ENCODE peak calls at places on chromosomes 1 and 21, in eight cellular contexts. O is CD4-positive, alpha-beta memory T cell; W is neural progenitor cell; R is left ventricle myocardium inferior; Z is psoas muscle; S is lower lobe of right lung; T is left lung; U is fibroblast of lung. A is an unnamed sample.

GRCh38 chr1:184648160-184648855 is 106.3 kb downstream of the EDEM3 start:
- DNase-seq in Z (no peak), T (no peak), S (no peak), O (no peak), W (no peak), R (no peak), U (no peak), A (no peak)

GRCh38 chr21:43988506-43989230 is 23.4 kb upstream of the TRAPPC10 start:
- DNase-seq in U (no peak), T (no peak), S (no peak), O (no peak), Z (peak), W (no peak), R (no peak), A (no peak)

GRCh38 chr1:63921357-63921756 is 147.5 kb downstream of the ROR1 start:
- DNase-seq in Z (no peak), O (no peak), T (no peak), W (no peak), S (peak), R (no peak), U (no peak), A (no peak)

GRCh38 chr21:32256873-32257620 is 21.8 kb downstream of the MIS18A start:
- DNase-seq in S (no peak), Z (peak), O (no peak), R (peak), W (no peak), T (peak), U (peak), A (peak)

GRCh38 chr21:28687571-28687970 is 305.1 kb downstream of the LTN1 start:
- DNase-seq in R (no peak), Z (no peak), U (no peak), O (no peak), T (no peak), S (no peak), W (no peak), A (no peak)

GRCh38 chr1:196462101-196462500 is 146.1 kb downstream of the KCNT2 start:
- DNase-seq in R (no peak), U (peak), Z (no peak), O (no peak), W (no peak), T (no peak), S (no peak), A (no peak)

GRCh38 chr21:28781602-28782274 is 210.9 kb downstream of the LTN1 start:
- DNase-seq in R (no peak), W (peak), U (peak), Z (no peak), S (no peak), O (no peak), T (no peak), A (no peak)

GRCh38 chr1:12447849-12448312 is 170.1 kb downstream of the DHRS3 start:
- DNase-seq in Z (no peak), O (no peak), R (no peak), U (peak), S (no peak), T (no peak), W (no peak), A (no peak)

GRCh38 chr1:39628807-39629347 is 10.6 kb downstream of the HEYL start:
- DNase-seq in T (no peak), U (no peak), R (no peak), Z (no peak), S (no peak), O (no peak), W (no peak), A (no peak)

GRCh38 chr1:221772107-221772506 is 30.2 kb upstream of the DUSP10 start:
- DNase-seq in W (no peak), R (no peak), S (no peak), O (no peak), T (no peak), Z (no peak), U (peak), A (no peak)

GRCh38 chr1:206581571-206581981 is 30.7 kb downstream of the EIF2D start:
- DNase-seq in R (peak), W (no peak), T (peak), Z (no peak), S (peak), O (peak), U (no peak), A (peak)

GRCh38 chr1:97245682-97246081 is 524.1 kb downstream of the PTBP2 start:
- DNase-seq in O (no peak), S (no peak), R (no peak), U (peak), Z (no peak), W (no peak), T (no peak), A (no peak)

GRCh38 chr1:177209357-177209756 is 38.6 kb downstream of the BRINP2 start:
- DNase-seq in U (peak), S (peak), W (peak), R (peak), Z (peak), T (peak), O (no peak), A (peak)

GRCh38 chr21:42306366-42307035 is 8.7 kb downstream of the TFF3 start:
- DNase-seq in T (no peak), U (no peak), O (no peak), S (no peak), R (no peak), W (no peak), Z (no peak), A (no peak)

GRCh38 chr1:243254233-243254926 is 701 bp downstream of the CEP170 start:
- DNase-seq in S (peak), R (peak), T (peak), W (peak), U (peak), O (peak), Z (peak), A (peak)

GRCh38 chr1:203128691-203129500 is 1.4 kb downstream of the ADORA1 start:
- DNase-seq in W (no peak), O (no peak), U (no peak), Z (no peak), T (no peak), R (no peak), S (no peak), A (peak)

GRCh38 chr1:1836119-1836518 is 54.8 kb downstream of the GNB1 start:
- DNase-seq in Z (no peak), U (no peak), S (no peak), R (no peak), T (no peak), O (no peak), W (no peak), A (no peak)

GRCh38 chr1:1841575-1841991 is 49.3 kb downstream of the GNB1 start:
- DNase-seq in W (no peak), R (no peak), O (no peak), T (no peak), S (no peak), U (peak), Z (no peak), A (no peak)

GRCh38 chr1:1842360-1843146 is 48.3 kb downstream of the GNB1 start:
- DNase-seq in Z (no peak), S (no peak), R (no peak), T (no peak), W (no peak), U (no peak), O (no peak), A (no peak)

GRCh38 chr1:1835546-1835945 is 55.3 kb downstream of the GNB1 start:
- DNase-seq in U (no peak), T (no peak), S (no peak), R (no peak), Z (no peak), O (no peak), W (no peak), A (no peak)

DNA sequence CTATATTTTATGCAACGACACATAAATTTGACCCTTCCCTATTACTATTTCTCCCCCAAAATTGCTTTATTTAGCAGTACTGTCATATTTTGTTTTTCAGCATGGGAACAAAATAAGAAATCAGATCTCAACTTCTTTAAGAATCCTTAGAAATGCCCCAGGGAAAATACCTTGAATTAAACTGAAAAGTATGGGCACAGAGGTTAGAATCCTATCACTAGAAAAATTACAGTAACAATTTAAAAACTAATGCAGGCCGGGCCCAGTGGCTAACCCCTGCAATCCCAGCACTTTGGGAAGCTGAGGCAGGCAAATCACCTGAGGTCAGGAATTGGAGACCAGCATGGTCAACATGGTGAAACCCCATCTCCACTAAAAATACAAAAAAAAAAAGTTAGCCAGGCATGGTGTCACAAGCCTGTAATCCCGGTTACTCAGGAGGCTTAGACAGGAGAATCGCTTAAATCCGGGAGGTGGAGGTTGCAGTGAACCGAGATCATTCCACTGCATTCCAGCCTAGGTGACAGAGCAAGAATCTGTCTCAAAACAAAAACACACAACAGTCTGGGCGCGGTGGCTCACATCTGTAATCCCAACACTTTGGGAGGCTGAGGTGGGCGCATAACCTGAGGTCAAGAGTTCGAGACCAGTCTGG is 51.4 kb downstream of the GNB1 start:
- DNase-seq in S (no peak), T (no peak), W (no peak), R (no peak), O (no peak), U (no peak), Z (no peak), A (no peak)
- H3K27ac ChIP-seq in S (no peak), T (no peak), W (no peak), R (no peak), O (no peak), U (no peak), Z (no peak), A (no peak)

DNA sequence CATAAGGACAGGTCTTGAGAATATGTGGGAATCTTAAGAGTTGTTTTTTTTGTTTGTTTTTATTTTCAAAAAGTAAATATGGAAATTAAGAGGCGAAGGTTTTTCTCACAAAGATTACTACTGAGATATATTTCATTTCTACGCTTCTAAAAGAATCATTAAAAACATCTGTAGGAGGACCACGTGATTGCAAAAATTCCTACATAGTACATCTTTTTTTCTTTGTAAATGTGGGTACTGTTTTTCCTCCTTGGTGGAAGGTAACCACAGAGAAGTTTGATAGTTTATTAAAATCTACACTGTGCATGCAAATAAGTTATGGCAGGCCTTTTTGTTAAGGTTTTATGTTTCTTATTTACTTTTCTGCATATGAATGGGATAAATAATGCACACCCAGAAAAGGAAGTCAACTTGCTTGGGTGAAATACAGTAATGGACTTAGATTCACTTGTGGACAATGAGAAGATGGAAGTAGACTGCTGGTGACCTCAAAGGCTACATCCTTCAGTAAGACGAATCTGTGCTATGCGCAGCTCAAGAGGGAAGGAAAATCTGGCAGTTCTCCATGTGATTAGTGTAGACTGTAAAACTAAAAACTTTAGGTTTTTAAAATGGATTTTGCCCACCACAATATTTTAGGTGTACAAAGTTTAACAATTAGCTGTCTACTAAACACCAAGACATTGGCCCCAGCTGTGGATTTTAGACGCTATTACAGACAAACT is 2.0 kb downstream of the AK5 start:
- DNase-seq in U (no peak), R (no peak), O (no peak), S (no peak), W (no peak), Z (no peak), T (no peak), A (no peak)
- H3K4me3 ChIP-seq in U (peak), R (no peak), O (no peak), S (no peak), W (peak), Z (no peak), T (no peak), A (no peak)

DNA sequence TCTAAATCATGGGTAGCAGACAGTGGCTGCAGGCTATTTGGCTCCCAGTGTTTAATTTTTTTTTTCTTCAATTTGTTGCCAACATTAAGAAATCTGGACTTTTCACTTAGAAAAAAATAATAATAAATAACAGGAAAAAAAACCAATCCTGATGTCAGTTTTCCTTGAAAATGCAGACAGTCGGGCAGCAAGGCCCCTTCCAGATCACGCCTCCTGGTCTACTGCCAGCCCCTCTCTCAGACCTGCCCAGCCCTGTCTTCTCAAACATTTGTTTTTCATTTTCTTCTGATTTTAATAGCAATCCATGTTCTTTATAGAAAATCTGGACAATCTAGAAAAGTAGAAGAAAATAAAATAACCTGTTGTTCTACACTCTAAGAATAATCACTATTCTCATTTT is 15.5 kb downstream of the IFNGR2 start:
- DNase-seq in Z (peak), O (no peak), U (peak), W (no peak), T (no peak), R (peak), S (no peak), A (peak)
- H3K27ac ChIP-seq in Z (no peak), O (no peak), U (no peak), W (no peak), T (no peak), R (peak), S (peak), A (no peak)

GRCh38 chr1:167723707-167724323 is 2.0 kb downstream of the MPZL1 start:
- DNase-seq in W (no peak), U (no peak), S (no peak), R (no peak), Z (no peak), T (no peak), O (no peak), A (no peak)
- H3K4me3 ChIP-seq in W (peak), U (peak), S (peak), R (peak), Z (peak), T (peak), O (no peak), A (peak)

GRCh38 chr21:25931791-25932190 is 197.0 kb downstream of the GABPA start:
- DNase-seq in U (no peak), Z (no peak), T (no peak), R (no peak), W (no peak), O (no peak), S (no peak), A (no peak)
- H3K27ac ChIP-seq in U (no peak), Z (peak), T (no peak), R (peak), W (peak), O (no peak), S (no peak), A (no peak)

DNA sequence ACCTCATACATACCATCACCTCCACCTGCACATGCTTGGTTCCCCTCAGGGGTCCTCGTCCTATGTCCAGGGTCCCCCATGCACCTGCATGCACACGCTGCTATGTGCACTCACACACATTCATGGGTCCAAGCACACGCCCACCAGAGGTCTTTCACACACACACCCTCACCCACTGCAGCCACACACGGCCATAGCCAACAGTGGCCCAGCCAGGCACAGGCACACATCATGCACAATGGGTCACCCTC is 1.2 kb downstream of the SDC3 start:
- DNase-seq in Z (no peak), S (no peak), T (peak), O (no peak), R (no peak), W (no peak), U (no peak), A (no peak)
- H3K4me3 ChIP-seq in Z (peak), S (peak), T (peak), O (no peak), R (peak), W (peak), U (peak), A (no peak)

GRCh38 chr1:226335653-226336052 is 26.7 kb upstream of the LIN9 start:
- DNase-seq in O (no peak), S (no peak), W (no peak), Z (no peak), R (no peak), U (no peak), T (no peak), A (no peak)

GRCh38 chr1:226337294-226337870 is 28.4 kb upstream of the LIN9 start:
- DNase-seq in R (no peak), T (no peak), S (no peak), U (no peak), W (no peak), Z (no peak), O (no peak), A (no peak)

GRCh38 chr1:226329237-226329636 is 20.3 kb upstream of the LIN9 start:
- DNase-seq in U (no peak), S (no peak), O (no peak), R (no peak), Z (no peak), T (no peak), W (no peak), A (no peak)

GRCh38 chr1:226332947-226333346 is 24.0 kb upstream of the LIN9 start:
- DNase-seq in R (no peak), U (no peak), S (no peak), T (no peak), Z (no peak), W (no peak), O (no peak), A (no peak)
- H3K27ac ChIP-seq in R (no peak), U (no peak), S (no peak), T (no peak), Z (no peak), W (no peak), O (no peak), A (no peak)

GRCh38 chr1:29238601-29238964 is 2.3 kb downstream of the PTPRU start:
- DNase-seq in S (no peak), T (no peak), U (no peak), W (no peak), Z (no peak), O (no peak), R (no peak), A (no peak)
- H3K4me3 ChIP-seq in S (peak), T (peak), U (no peak), W (peak), Z (peak), O (no peak), R (peak), A (no peak)

GRCh38 chr1:55588300-55588699 is 373.1 kb upstream of the USP24 start:
- DNase-seq in R (no peak), Z (no peak), U (no peak), S (no peak), T (no peak), O (no peak), W (no peak), A (no peak)
- H3K27ac ChIP-seq in R (peak), Z (no peak), U (no peak), S (no peak), T (no peak), O (no peak), W (no peak), A (peak)

GRCh38 chr1:233707153-233707905 is 93.4 kb downstream of the KCNK1 start:
- DNase-seq in S (no peak), U (peak), R (no peak), Z (no peak), O (no peak), T (peak), W (no peak), A (no peak)

GRCh38 chr1:233700338-233700737 is 86.4 kb downstream of the KCNK1 start:
- DNase-seq in O (no peak), S (no peak), R (no peak), Z (no peak), T (no peak), U (no peak), W (no peak), A (no peak)

GRCh38 chr1:233707906-233708292 is 94.0 kb downstream of the KCNK1 start:
- DNase-seq in O (no peak), S (no peak), Z (no peak), T (no peak), R (no peak), W (no peak), U (no peak), A (no peak)

GRCh38 chr1:233704882-233705723 is 91.2 kb downstream of the KCNK1 start:
- DNase-seq in O (no peak), Z (no peak), U (no peak), W (no peak), S (no peak), T (no peak), R (no peak), A (no peak)

GRCh38 chr1:233704125-233704881 is 90.4 kb downstream of the KCNK1 start:
- DNase-seq in W (no peak), S (no peak), R (no peak), T (no peak), Z (no peak), U (peak), O (no peak), A (no peak)
- H3K4me3 ChIP-seq in W (no peak), S (no peak), R (no peak), T (no peak), Z (no peak), U (no peak), O (no peak), A (no peak)